ENCODE peak calls at places on chromosomes 4 and X, in four cellular contexts. L is WTC11, Y is K562, T is HepG2. J is an unnamed sample.

GRCh38 chrX:112945796-112946195 is 105.2 kb upstream of the AMOT start:
- DNase-seq in L (no peak), Y (no peak), T (no peak), J (no peak)

GRCh38 chrX:21968333-21968732 is 27.8 kb downstream of the SMS start:
- DNase-seq in L (no peak), Y (no peak), T (no peak), J (no peak)

GRCh38 chr4:183099537-183100297 is 660 bp downstream of the WWC2 start:
- DNase-seq in L (peak), Y (peak), T (peak), J (peak)

GRCh38 chrX:19888419-19888879 is 1.0 kb upstream of the SH3KBP1 start:
- DNase-seq in L (no peak), Y (peak), T (peak), J (peak)

GRCh38 chrX:74133156-74133796 is 170.7 kb upstream of the ZCCHC13 start:
- DNase-seq in L (no peak), Y (peak), T (peak), J (peak)

GRCh38 chr4:93814722-93815121 is 13.8 kb upstream of the ATOH1 start:
- DNase-seq in L (no peak), Y (no peak), T (no peak), J (no peak)

GRCh38 chr4:175380841-175381240 is 431.2 kb downstream of the GPM6A start:
- DNase-seq in L (no peak), Y (no peak), T (no peak), J (no peak)

GRCh38 chr4:171876636-171877035 is 63.4 kb downstream of the GALNTL6 start:
- DNase-seq in L (no peak), Y (no peak), T (no peak), J (no peak)

GRCh38 chrX:15245896-15246295 is 24.0 kb downstream of the ASB9 start:
- DNase-seq in L (no peak), Y (no peak), T (no peak), J (no peak)

GRCh38 chr4:17142232-17142711 is 243.8 kb upstream of the LDB2 start:
- DNase-seq in L (no peak), Y (no peak), T (no peak), J (no peak)

GRCh38 chr4:70601422-70602039 is 9.5 kb downstream of the AMBN start:
- DNase-seq in L (peak), Y (peak), T (peak), J (peak)

GRCh38 chr4:22391548-22391947 is 124.3 kb downstream of the ADGRA3 start:
- DNase-seq in L (no peak), Y (no peak), T (no peak), J (no peak)

GRCh38 chrX:147803948-147804347 is 107.8 kb upstream of the FMR1 start:
- DNase-seq in L (no peak), Y (peak), T (peak), J (peak)

GRCh38 chr4:180550106-180550505 is 1693.1 kb upstream of the TENM3 start:
- DNase-seq in L (no peak), Y (no peak), T (no peak), J (peak)

GRCh38 chr4:122131562-122132157 is 20.5 kb upstream of the BLTP1 start:
- DNase-seq in L (no peak), Y (no peak), T (no peak), J (no peak)

GRCh38 chr4:46388860-46389259 is 1.1 kb downstream of the GABRA2 start:
- DNase-seq in L (no peak), Y (no peak), T (no peak), J (no peak)

GRCh38 chrX:153580700-153581386 is 18.1 kb downstream of the CCNQ start:
- DNase-seq in L (peak), Y (peak), T (peak), J (peak)

GRCh38 chr4:70721747-70722146 is at the start of gene RUFY3:
- DNase-seq in L (no peak), Y (no peak), T (no peak), J (peak)

GRCh38 chr4:157013656-157014055 is 42.1 kb upstream of the PDGFC start:
- DNase-seq in L (no peak), Y (no peak), T (no peak), J (no peak)

DNA sequence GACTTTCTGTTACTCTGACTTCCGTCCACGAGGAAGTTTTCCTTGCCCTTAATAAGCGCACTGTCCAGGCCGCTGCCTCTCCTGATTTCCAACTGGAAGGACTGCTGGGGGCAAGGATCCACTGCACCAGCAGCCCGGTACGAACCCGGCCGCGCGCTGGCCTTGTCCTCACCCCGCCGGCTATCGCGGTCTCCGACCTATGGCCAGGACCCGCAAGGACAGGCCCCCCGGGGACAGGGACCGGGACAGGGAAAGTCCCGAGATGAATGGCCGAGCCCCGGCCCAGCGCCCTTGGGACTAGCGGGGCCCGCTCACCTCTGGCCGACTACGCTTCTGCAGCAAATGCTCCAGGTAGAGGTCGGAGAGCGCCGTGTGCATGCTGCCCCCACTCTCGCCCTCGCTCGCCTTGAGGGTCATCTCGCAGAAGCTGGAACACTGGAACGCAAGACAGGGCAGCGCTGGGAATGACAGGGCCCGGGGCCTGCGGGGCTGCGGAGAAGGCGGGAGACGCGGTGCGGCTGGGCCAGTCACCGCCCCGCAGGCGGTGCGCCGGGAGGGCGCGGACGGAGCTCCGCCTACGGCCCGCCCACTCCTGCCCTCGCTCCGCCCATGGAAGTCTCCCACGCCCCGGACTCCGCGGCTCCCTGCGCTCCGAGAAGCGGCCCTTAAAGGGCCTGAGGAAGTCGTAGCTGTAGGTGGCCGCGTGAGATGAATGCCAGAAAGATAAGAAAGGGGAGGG is at the start of gene MPP1:
- DNase-seq in L (peak), Y (peak), T (no peak), J (peak)
- TF ChIP-seq ELF4 in L (no peak), Y (no peak), T (no peak), J (no peak)

GRCh38 chr4:99658666-99659065 is 1.0 kb upstream of the C4orf54 start:
- DNase-seq in L (no peak), Y (no peak), T (no peak), J (no peak)

GRCh38 chr4:99664703-99665102 is 7.1 kb upstream of the C4orf54 start:
- DNase-seq in L (no peak), Y (no peak), T (no peak), J (no peak)

GRCh38 chr4:99657801-99658200 is at the start of gene C4orf54:
- DNase-seq in L (no peak), Y (no peak), T (no peak), J (no peak)

GRCh38 chr4:99665981-99666380 is 8.4 kb upstream of the C4orf54 start:
- DNase-seq in L (no peak), Y (no peak), T (no peak), J (no peak)

GRCh38 chr4:99661907-99662306 is 4.3 kb upstream of the C4orf54 start:
- DNase-seq in L (no peak), Y (no peak), T (no peak), J (no peak)
- TF ChIP-seq ELF4 in L (no peak), Y (no peak), T (no peak), J (no peak)

DNA sequence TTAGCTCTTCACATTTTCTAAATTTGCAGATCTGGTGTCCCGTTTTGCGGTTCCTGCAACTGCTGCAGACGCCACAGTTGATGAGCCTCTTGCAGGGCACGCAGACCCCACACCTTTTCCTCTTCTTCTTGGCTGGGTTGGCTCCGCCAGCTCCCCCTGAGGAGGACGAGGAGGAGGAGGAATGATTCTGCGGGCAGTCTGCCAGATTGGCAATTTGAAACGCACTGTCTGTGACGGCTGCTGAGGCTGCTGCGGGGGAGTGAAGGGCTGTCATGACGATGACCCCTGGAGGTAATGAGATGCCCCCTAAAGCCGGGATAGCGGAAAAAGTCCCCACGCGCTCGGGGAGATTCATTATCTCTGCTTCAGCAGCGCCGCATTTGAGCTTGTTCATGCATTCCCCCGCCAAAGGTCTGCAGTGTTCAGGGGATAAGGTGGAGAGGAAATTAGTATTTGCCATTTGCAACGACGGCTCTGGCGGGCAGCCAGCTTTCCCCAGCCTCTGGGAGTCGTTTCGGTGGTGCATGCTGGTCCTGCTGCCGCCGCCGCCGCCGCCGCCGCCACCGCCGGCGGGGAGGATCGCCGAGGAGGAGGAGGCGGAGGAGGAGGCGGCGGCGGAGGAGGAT is 3.8 kb downstream of the CXXC4 start:
- DNase-seq in L (peak), Y (peak), T (peak), J (peak)
- TF ChIP-seq ELF4 in L (no peak), Y (no peak), T (no peak), J (no peak)

GRCh38 chr4:184267673-184268573 is 50.2 kb upstream of the ENPP6 start:
- DNase-seq in L (no peak), Y (peak), T (peak), J (no peak)
- TF ChIP-seq ELF4 in L (no peak), Y (no peak), T (no peak), J (no peak)

DNA sequence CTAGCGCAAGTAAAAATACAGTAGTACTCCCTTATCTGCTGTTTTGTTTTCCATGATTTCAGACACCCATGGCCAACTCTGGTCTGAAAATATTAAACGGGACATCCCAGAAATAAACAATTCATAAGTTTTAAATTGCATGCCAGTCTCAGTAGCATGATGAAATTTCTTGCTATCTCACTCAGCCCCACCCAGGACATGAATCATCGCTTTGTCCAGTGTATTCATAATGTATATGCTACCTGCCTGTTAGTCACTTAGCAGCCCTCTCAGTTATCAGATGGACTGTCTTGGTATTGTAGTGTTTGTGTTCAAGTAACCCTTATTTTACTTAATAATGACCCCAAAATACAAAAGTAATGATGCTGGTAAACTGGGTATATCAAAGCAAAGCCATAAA is 158.2 kb upstream of the DDIT4L start:
- DNase-seq in L (no peak), Y (no peak), T (peak), J (no peak)
- TF ChIP-seq ELF4 in L (no peak), Y (no peak), T (no peak), J (no peak)

GRCh38 chrX:51899741-51900140 is 6.3 kb downstream of the MAGED1 start:
- DNase-seq in L (no peak), Y (no peak), T (no peak), J (no peak)
- TF ChIP-seq ELF4 in L (no peak), Y (no peak), T (no peak), J (no peak)

DNA sequence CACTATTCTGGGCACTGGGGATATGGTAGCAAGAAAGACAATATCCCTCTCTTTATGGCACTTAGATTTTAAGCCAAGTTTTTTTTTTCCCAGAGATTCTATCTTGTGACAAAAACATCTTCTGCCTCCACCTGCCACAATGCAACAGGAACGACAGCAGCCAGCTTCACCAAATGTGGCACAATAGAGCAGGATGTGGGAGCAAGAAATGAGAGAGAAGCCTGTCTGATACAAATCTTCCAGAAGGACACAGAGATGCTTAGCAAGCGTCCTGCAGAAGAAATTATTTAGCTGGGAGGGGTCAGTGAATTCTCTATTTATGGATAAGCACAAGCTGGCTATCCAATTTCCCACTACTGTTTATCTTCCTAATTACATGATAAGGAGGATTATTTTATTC is 27.2 kb upstream of the ZNF330 start:
- DNase-seq in L (no peak), Y (no peak), T (no peak), J (no peak)
- TF ChIP-seq ELF4 in L (no peak), Y (no peak), T (no peak), J (no peak)

GRCh38 chr4:152936446-152937279 is 540 bp downstream of the FHDC1 start:
- DNase-seq in L (peak), Y (peak), T (no peak), J (peak)
- TF ChIP-seq ELF4 in L (no peak), Y (no peak), T (no peak), J (no peak)